ENCODE peak calls at places on chromosomes 7 and 10, in five cellular contexts. S is CD8-positive, alpha-beta T cell; Y is heart left ventricle; P is right lobe of liver; F is IMR-90. U is an unnamed sample.

GRCh38 chr10:6299234-6299633 is 96.5 kb downstream of the PFKFB3 start:
- DNase-seq in S (no peak), Y (no peak), P (peak), F (no peak), U (peak)

GRCh38 chr7:155358066-155358947 is 60.6 kb downstream of the INSIG1 start:
- DNase-seq in S (no peak), Y (no peak), P (no peak), F (no peak), U (no peak)

GRCh38 chr10:11134411-11134810 is 116.7 kb downstream of the CELF2 start:
- DNase-seq in S (no peak), Y (no peak), P (no peak), F (no peak), U (no peak)

GRCh38 chr7:50751136-50751535 is 31.6 kb downstream of the GRB10 start:
- DNase-seq in S (no peak), Y (no peak), P (no peak), F (no peak), U (no peak)

GRCh38 chr7:32942783-32943653 is 14.2 kb upstream of the FKBP9 start:
- DNase-seq in S (peak), Y (peak), P (peak), F (peak), U (no peak)

GRCh38 chr7:87445897-87446296 is 29.6 kb downstream of the ABCB4 start:
- DNase-seq in S (no peak), Y (no peak), P (no peak), F (no peak), U (no peak)

GRCh38 chr10:52540479-52540984 is 226.5 kb downstream of the DKK1 start:
- DNase-seq in S (no peak), Y (no peak), P (no peak), F (no peak), U (no peak)

GRCh38 chr7:66845382-66846095 is 75.5 kb upstream of the TMEM248 start:
- DNase-seq in S (no peak), Y (peak), P (peak), F (no peak), U (no peak)

GRCh38 chr7:47766151-47766550 is 182.1 kb downstream of the PKD1L1 start:
- DNase-seq in S (no peak), Y (no peak), P (no peak), F (no peak), U (no peak)

GRCh38 chr7:130901209-130901783 is 167.3 kb upstream of the KLF14 start:
- DNase-seq in S (no peak), Y (peak), P (peak), F (peak), U (peak)

GRCh38 chr7:55004579-55004978 is 14.2 kb upstream of the EGFR start:
- DNase-seq in S (no peak), Y (no peak), P (no peak), F (no peak), U (no peak)

GRCh38 chr7:100607111-100607510 is 4.9 kb downstream of the PCOLCE start:
- DNase-seq in S (no peak), Y (no peak), P (no peak), F (peak), U (no peak)

GRCh38 chr10:85492684-85493083 is 873.9 kb downstream of the GRID1 start:
- DNase-seq in S (no peak), Y (no peak), P (no peak), F (no peak), U (no peak)

GRCh38 chr10:46553238-46554049 is 3.0 kb downstream of the GPRIN2 start:
- DNase-seq in S (no peak), Y (peak), P (peak), F (no peak), U (no peak)

GRCh38 chr10:6114758-6115410 is 26.1 kb downstream of the RBM17 start:
- DNase-seq in S (no peak), Y (no peak), P (no peak), F (peak), U (no peak)

GRCh38 chr7:116616555-116617059 is 55.4 kb upstream of the MET start:
- DNase-seq in S (no peak), Y (no peak), P (no peak), F (peak), U (no peak)

GRCh38 chr7:16627236-16627635 is 18.3 kb downstream of the ANKMY2 start:
- DNase-seq in S (no peak), Y (no peak), P (no peak), F (peak), U (no peak)

GRCh38 chr7:114644455-114644854 is 229.8 kb downstream of the FOXP2 start:
- DNase-seq in S (no peak), Y (no peak), P (no peak), F (no peak), U (no peak)

GRCh38 chr10:15515207-15515606 is 144.1 kb upstream of the FAM171A1 start:
- DNase-seq in S (no peak), Y (no peak), P (no peak), F (no peak), U (no peak)

GRCh38 chr7:128831994-128832879 is 2.0 kb downstream of the FLNC start:
- DNase-seq in S (no peak), Y (peak), P (no peak), F (peak), U (no peak)

GRCh38 chr7:66739953-66740301 is 606 bp upstream of the RABGEF1 start:
- DNase-seq in S (no peak), Y (no peak), P (peak), F (no peak), U (no peak)

GRCh38 chr10:11279286-11279685 is 261.6 kb downstream of the CELF2 start:
- DNase-seq in S (no peak), Y (no peak), P (no peak), F (no peak), U (no peak)

GRCh38 chr7:2018786-2019692 is 213.7 kb downstream of the MAD1L1 start:
- DNase-seq in S (no peak), Y (peak), P (peak), F (peak), U (peak)

GRCh38 chr10:74419491-74420466 is 268.8 kb downstream of the ADK start:
- DNase-seq in S (peak), Y (no peak), P (no peak), F (peak), U (no peak)

GRCh38 chr10:75547391-75548298 is 116.2 kb downstream of the LRMDA start:
- DNase-seq in S (no peak), Y (no peak), P (no peak), F (peak), U (peak)

GRCh38 chr7:156378806-156379205 is 261.8 kb upstream of the RNF32 start:
- DNase-seq in S (no peak), Y (no peak), P (no peak), F (no peak), U (no peak)

GRCh38 chr7:55784151-55784550 is 78.4 kb downstream of the SEPTIN14 start:
- DNase-seq in S (no peak), Y (no peak), P (no peak), F (no peak), U (no peak)

GRCh38 chr7:115618676-115619075 is 411.9 kb downstream of the TFEC start:
- DNase-seq in S (no peak), Y (no peak), P (no peak), F (peak), U (no peak)

GRCh38 chr10:78028438-78029293 is 649 bp downstream of the POLR3A start:
- DNase-seq in S (no peak), Y (no peak), P (no peak), F (peak), U (no peak)

GRCh38 chr7:2926898-2927405 is 82.8 kb upstream of the GNA12 start:
- DNase-seq in S (no peak), Y (peak), P (peak), F (no peak), U (no peak)

GRCh38 chr7:130272456-130273080 is 5.9 kb downstream of the CPA2 start:
- DNase-seq in S (no peak), Y (peak), P (no peak), F (no peak), U (no peak)

GRCh38 chr7:105693576-105693975 is 112.3 kb upstream of the EFCAB10 start:
- DNase-seq in S (no peak), Y (no peak), P (no peak), F (no peak), U (no peak)

GRCh38 chr10:60340973-60341372 is 48.7 kb downstream of the ANK3 start:
- DNase-seq in S (no peak), Y (no peak), P (no peak), F (no peak), U (no peak)

GRCh38 chr7:35430547-35431153 is 176.8 kb upstream of the TBX20 start:
- DNase-seq in S (no peak), Y (no peak), P (no peak), F (no peak), U (no peak)

GRCh38 chr10:89442347-89442746 is 28.0 kb downstream of the IFIT5 start:
- DNase-seq in S (no peak), Y (no peak), P (no peak), F (no peak), U (no peak)

GRCh38 chr10:43753397-43754061 is 104.8 kb upstream of the ZNF32 start:
- DNase-seq in S (no peak), Y (no peak), P (no peak), F (no peak), U (no peak)

GRCh38 chr10:44278669-44279337 is 106.1 kb downstream of the CXCL12 start:
- DNase-seq in S (no peak), Y (no peak), P (no peak), F (peak), U (no peak)

DNA sequence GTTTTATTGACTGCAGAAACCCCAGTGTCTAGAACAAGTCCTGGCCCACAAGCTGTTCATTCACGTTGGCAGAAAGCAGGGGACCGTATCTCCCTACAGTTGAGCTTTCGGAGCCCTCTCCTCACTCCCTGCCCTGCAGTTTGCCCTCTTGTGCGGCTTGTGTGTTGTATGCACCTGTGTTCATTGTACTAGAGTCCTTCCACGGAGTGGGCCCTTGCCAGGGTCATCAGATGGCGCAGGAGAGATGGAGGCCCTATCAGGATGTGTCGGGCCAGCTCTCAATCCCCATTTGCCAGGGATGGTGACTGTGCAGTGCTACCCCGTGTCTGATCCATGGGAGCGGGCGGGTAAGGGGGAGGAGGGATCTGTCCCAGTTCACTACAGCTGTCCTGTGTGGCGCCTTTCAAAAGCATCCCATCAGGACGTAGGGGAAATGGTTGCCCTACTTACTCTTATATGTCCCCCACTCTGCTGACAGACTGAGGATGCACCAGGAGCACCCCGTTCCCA is 77.4 kb upstream of the PRR15 start:
- DNase-seq in S (no peak), Y (no peak), P (no peak), F (no peak), U (no peak)
- H3K4me3 ChIP-seq in S (no peak), Y (no peak), P (no peak), F (no peak), U (no peak)

GRCh38 chr7:8700076-8700624 is 266.7 kb downstream of the NXPH1 start:
- DNase-seq in S (no peak), Y (no peak), P (no peak), F (no peak), U (no peak)

GRCh38 chr7:8702807-8703206 is 269.4 kb downstream of the NXPH1 start:
- DNase-seq in S (no peak), Y (no peak), P (no peak), F (no peak), U (no peak)
- H3K4me3 ChIP-seq in S (no peak), Y (no peak), P (no peak), F (no peak), U (no peak)

DNA sequence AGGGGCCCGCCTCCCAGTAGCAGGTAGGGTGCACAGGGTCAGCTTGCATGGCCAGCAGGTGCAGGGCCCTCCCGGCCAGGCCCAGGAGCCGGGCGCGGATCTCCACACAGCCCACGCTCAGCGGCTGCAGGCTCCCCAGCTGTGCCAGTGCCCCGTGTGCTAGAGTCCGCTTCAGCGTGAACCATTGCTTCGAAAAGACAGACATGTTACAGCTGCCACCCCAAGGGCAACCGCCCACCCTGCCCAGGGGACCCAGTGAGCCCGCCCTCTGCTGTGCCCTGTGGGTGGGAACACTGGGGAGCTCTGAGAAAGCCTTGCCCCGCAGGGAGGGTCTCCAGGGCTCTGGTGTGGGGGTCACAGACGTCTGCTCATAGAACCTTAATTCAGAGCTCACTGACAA is 64.3 kb upstream of the NKX6-2 start:
- DNase-seq in S (no peak), Y (no peak), P (no peak), F (no peak), U (no peak)
- H3K4me3 ChIP-seq in S (no peak), Y (no peak), P (no peak), F (no peak), U (no peak)

GRCh38 chr7:24652551-24652950 is 79.3 kb downstream of the PALS2 start:
- DNase-seq in S (no peak), Y (no peak), P (no peak), F (no peak), U (no peak)
- H3K4me3 ChIP-seq in S (no peak), Y (no peak), P (no peak), F (no peak), U (no peak)

U was measured in kidney epithelial cell.